ENCODE peak calls at places on chromosomes 16 and 17, in four cellular contexts. One of them, this sample, is unnamed.

GRCh38 chr17:56130030-56130429 is 23.2 kb upstream of the ANKFN1 start:
- DNase-seq in GM12891: no peak
- DNase-seq in K562: no peak
- DNase-seq in GM12878: no peak
- DNase-seq in this sample: no peak

GRCh38 chr16:85303354-85303883 is 191.1 kb upstream of the CIBAR2 start:
- DNase-seq in GM12878: no peak
- DNase-seq in GM12891: peak
- DNase-seq in K562: peak
- DNase-seq in this sample: peak

GRCh38 chr16:3643095-3643730 is 11.3 kb upstream of the DNASE1 start:
- DNase-seq in K562: peak
- DNase-seq in GM12891: no peak
- DNase-seq in GM12878: no peak
- DNase-seq in this sample: no peak

GRCh38 chr16:64586756-64587155 is 535.1 kb downstream of the CDH11 start:
- DNase-seq in GM12878: no peak
- DNase-seq in K562: no peak
- DNase-seq in GM12891: no peak
- DNase-seq in this sample: no peak

GRCh38 chr16:14548933-14549788 is 80.9 kb downstream of the PARN start:
- DNase-seq in GM12891: no peak
- DNase-seq in GM12878: no peak
- DNase-seq in K562: no peak
- DNase-seq in this sample: no peak

GRCh38 chr16:56851671-56852400 is 13.2 kb upstream of the SLC12A3 start:
- DNase-seq in GM12878: no peak
- DNase-seq in GM12891: no peak
- DNase-seq in K562: peak
- DNase-seq in this sample: peak

GRCh38 chr17:4635823-4636375 is 5.6 kb downstream of the ALOX15 start:
- DNase-seq in K562: no peak
- DNase-seq in GM12878: peak
- DNase-seq in GM12891: no peak
- DNase-seq in this sample: peak

GRCh38 chr17:15966183-15966878 is 21.4 kb downstream of the ADORA2B start:
- DNase-seq in GM12891: no peak
- DNase-seq in GM12878: no peak
- DNase-seq in K562: no peak
- DNase-seq in this sample: peak

GRCh38 chr17:9512323-9513168 is 63.1 kb downstream of the STX8 start:
- DNase-seq in GM12891: no peak
- DNase-seq in GM12878: no peak
- DNase-seq in K562: no peak
- DNase-seq in this sample: no peak

GRCh38 chr16:69410285-69410990 is 14.0 kb upstream of the CYB5B start:
- DNase-seq in GM12891: no peak
- DNase-seq in GM12878: no peak
- DNase-seq in K562: no peak
- DNase-seq in this sample: no peak

GRCh38 chr16:35140293-35140986 is 1681.0 kb downstream of the TP53TG3F start:
- DNase-seq in K562: no peak
- DNase-seq in GM12891: no peak
- DNase-seq in GM12878: no peak
- DNase-seq in this sample: no peak

GRCh38 chr17:54944796-54945195 is 23.7 kb downstream of the COX11 start:
- DNase-seq in GM12891: no peak
- DNase-seq in K562: no peak
- DNase-seq in GM12878: no peak
- DNase-seq in this sample: no peak

GRCh38 chr16:21663889-21664647 is at the start of gene OTOA:
- DNase-seq in GM12891: no peak
- DNase-seq in GM12878: no peak
- DNase-seq in K562: peak
- DNase-seq in this sample: no peak

GRCh38 chr17:72858826-72859495 is 233.5 kb downstream of the SLC39A11 start:
- DNase-seq in K562: no peak
- DNase-seq in GM12891: no peak
- DNase-seq in GM12878: no peak
- DNase-seq in this sample: no peak

GRCh38 chr17:4405038-4405669 is 28.6 kb upstream of the SPNS3 start:
- DNase-seq in K562: no peak
- DNase-seq in GM12891: no peak
- DNase-seq in GM12878: peak
- DNase-seq in this sample: no peak

GRCh38 chr16:30186782-30187555 is 3.6 kb downstream of the CORO1A start:
- DNase-seq in GM12891: no peak
- DNase-seq in K562: peak
- DNase-seq in GM12878: peak
- DNase-seq in this sample: peak
- TF ChIP-seq SPI1 in GM12891: no peak
- TF ChIP-seq SPI1 in K562: no peak
- TF ChIP-seq SPI1 in GM12878: no peak
- TF ChIP-seq SPI1 in this sample: no peak

GRCh38 chr17:77424585-77425344 is 284.0 kb downstream of the SEC14L1 start:
- DNase-seq in K562: peak
- DNase-seq in GM12878: no peak
- DNase-seq in GM12891: no peak
- DNase-seq in this sample: no peak
- TF ChIP-seq POLR2AphosphoS5 in K562: no peak
- TF ChIP-seq POLR2AphosphoS5 in GM12878: no peak
- TF ChIP-seq POLR2AphosphoS5 in GM12891: no peak
- TF ChIP-seq POLR2AphosphoS5 in this sample: no peak

GRCh38 chr16:66266436-66267286 is 99.8 kb upstream of the CDH5 start:
- DNase-seq in GM12891: no peak
- DNase-seq in GM12878: no peak
- DNase-seq in K562: no peak
- DNase-seq in this sample: no peak
- TF ChIP-seq SPI1 in GM12891: no peak
- TF ChIP-seq SPI1 in GM12878: no peak
- TF ChIP-seq SPI1 in K562: no peak
- TF ChIP-seq SPI1 in this sample: no peak

DNA sequence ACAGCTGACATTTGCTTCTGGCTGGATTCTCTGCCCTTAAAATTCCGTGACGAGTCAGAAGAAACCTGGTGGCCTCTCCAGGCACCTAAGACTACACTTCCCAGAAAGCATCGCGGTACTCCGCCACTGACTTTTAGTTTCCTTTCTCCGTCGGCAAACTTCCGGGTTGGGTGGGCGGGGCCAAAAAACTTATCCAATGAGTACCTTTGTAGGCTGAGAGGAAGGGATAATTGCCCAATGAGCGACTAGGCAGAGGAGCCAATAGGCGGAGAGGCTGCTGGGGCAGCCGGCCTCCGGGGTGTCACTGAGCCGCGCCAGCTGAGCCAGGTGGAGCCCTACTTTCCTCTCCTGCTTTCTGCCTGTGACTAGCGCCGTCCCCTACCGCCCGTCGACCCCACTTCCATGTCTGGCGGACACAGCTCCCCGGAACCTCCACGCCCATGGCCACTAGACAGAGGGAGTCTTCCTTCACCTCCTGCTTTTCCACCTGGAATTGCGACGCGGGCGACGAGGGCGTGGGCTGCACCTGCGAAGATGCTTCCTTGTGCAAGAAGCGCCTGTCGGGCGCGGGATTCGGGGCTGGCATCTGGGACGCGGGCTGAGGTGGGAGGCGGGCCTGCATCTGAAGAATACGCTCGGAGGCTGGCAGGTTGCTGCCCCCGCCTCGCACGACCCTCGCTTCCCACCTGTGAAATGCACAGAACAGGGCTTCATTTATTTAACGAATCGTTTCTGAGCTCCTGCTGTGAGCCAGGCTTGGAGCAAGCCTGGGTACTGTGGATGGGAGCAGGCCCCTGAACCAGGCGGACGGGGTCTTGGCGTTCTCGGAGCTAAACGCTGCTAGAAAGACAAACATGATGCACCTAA is 16.5 kb upstream of the ARHGAP17 start:
- DNase-seq in K562: peak
- DNase-seq in GM12878: peak
- DNase-seq in GM12891: peak
- DNase-seq in this sample: peak
- TF ChIP-seq POLR2AphosphoS5 in K562: peak
- TF ChIP-seq POLR2AphosphoS5 in GM12878: peak
- TF ChIP-seq POLR2AphosphoS5 in GM12891: peak
- TF ChIP-seq POLR2AphosphoS5 in this sample: no peak

GRCh38 chr17:78745407-78746088 is 36.5 kb downstream of the CYTH1 start:
- DNase-seq in GM12891: no peak
- DNase-seq in GM12878: no peak
- DNase-seq in K562: no peak
- DNase-seq in this sample: peak
- TF ChIP-seq SPI1 in GM12891: no peak
- TF ChIP-seq SPI1 in GM12878: no peak
- TF ChIP-seq SPI1 in K562: no peak
- TF ChIP-seq SPI1 in this sample: no peak

GRCh38 chr17:82332669-82333278 is 792 bp downstream of the SECTM1 start:
- DNase-seq in GM12891: no peak
- DNase-seq in K562: peak
- DNase-seq in GM12878: no peak
- DNase-seq in this sample: peak

GRCh38 chr17:82328994-82329507 is 4.5 kb downstream of the SECTM1 start:
- DNase-seq in GM12891: no peak
- DNase-seq in GM12878: no peak
- DNase-seq in K562: no peak
- DNase-seq in this sample: no peak

GRCh38 chr17:82329683-82330321 is 3.8 kb downstream of the SECTM1 start:
- DNase-seq in K562: no peak
- DNase-seq in GM12891: no peak
- DNase-seq in GM12878: no peak
- DNase-seq in this sample: no peak

GRCh38 chr17:82331345-82331939 is 2.1 kb downstream of the SECTM1 start:
- DNase-seq in K562: no peak
- DNase-seq in GM12878: no peak
- DNase-seq in GM12891: no peak
- DNase-seq in this sample: no peak

GRCh38 chr17:82330322-82331239 is 3.0 kb downstream of the SECTM1 start:
- DNase-seq in K562: peak
- DNase-seq in GM12878: no peak
- DNase-seq in GM12891: no peak
- DNase-seq in this sample: peak
- TF ChIP-seq POLR2AphosphoS5 in K562: no peak
- TF ChIP-seq POLR2AphosphoS5 in GM12878: no peak
- TF ChIP-seq POLR2AphosphoS5 in GM12891: no peak
- TF ChIP-seq POLR2AphosphoS5 in this sample: peak

GRCh38 chr17:1123397-1124237 is 56.2 kb downstream of the ABR start:
- DNase-seq in GM12878: no peak
- DNase-seq in K562: no peak
- DNase-seq in GM12891: no peak
- DNase-seq in this sample: no peak
- TF ChIP-seq SPI1 in GM12878: no peak
- TF ChIP-seq SPI1 in K562: no peak
- TF ChIP-seq SPI1 in GM12891: no peak
- TF ChIP-seq SPI1 in this sample: no peak